ENCODE peak calls at places on chromosomes 12 and 14, in four cellular contexts. P is BJ, L is HFFc6, X is fibroblast of villous mesenchyme. Y is an unnamed sample.

GRCh38 chr14:85241022-85241880 is 288.7 kb upstream of the FLRT2 start:
- DNase-seq in P (no peak), L (no peak), X (peak), Y (no peak)

GRCh38 chr14:104882325-104882973 is 17.4 kb downstream of the CEP170B start:
- DNase-seq in P (no peak), L (no peak), X (no peak), Y (no peak)

GRCh38 chr12:3538691-3539030 is 47.7 kb downstream of the PRMT8 start:
- DNase-seq in P (no peak), L (no peak), X (no peak), Y (no peak)

GRCh38 chr14:87461704-87462103 is 531.3 kb downstream of the GALC start:
- DNase-seq in P (no peak), L (no peak), X (no peak), Y (no peak)

GRCh38 chr12:40104461-40105264 is 1.2 kb downstream of the SLC2A13 start:
- DNase-seq in P (no peak), L (no peak), X (no peak), Y (no peak)

GRCh38 chr12:14424545-14424944 is 59.1 kb downstream of the ATF7IP start:
- DNase-seq in P (no peak), L (no peak), X (no peak), Y (no peak)

GRCh38 chr12:14959126-14959440 is 2.3 kb downstream of the ARHGDIB start:
- DNase-seq in P (no peak), L (no peak), X (no peak), Y (no peak)

GRCh38 chr12:70828391-70828790 is 92.1 kb downstream of the PTPRR start:
- DNase-seq in P (no peak), L (no peak), X (no peak), Y (no peak)

GRCh38 chr12:14454098-14454907 is 88.8 kb downstream of the ATF7IP start:
- DNase-seq in P (no peak), L (peak), X (peak), Y (no peak)

GRCh38 chr12:65536876-65537661 is 258.6 kb downstream of the MSRB3 start:
- DNase-seq in P (peak), L (peak), X (peak), Y (peak)

GRCh38 chr12:103197725-103198388 is 240.4 kb downstream of the ASCL1 start:
- DNase-seq in P (no peak), L (no peak), X (no peak), Y (no peak)

GRCh38 chr12:50073712-50074111 is 11.4 kb upstream of the SMARCD1 start:
- DNase-seq in P (no peak), L (no peak), X (no peak), Y (no peak)

GRCh38 chr14:32469388-32470160 is 140.5 kb downstream of the AKAP6 start:
- DNase-seq in P (peak), L (peak), X (peak), Y (peak)

GRCh38 chr14:92323916-92324818 is 1.2 kb downstream of the SLC24A4 start:
- DNase-seq in P (no peak), L (no peak), X (no peak), Y (no peak)

GRCh38 chr12:119857036-119857435 is 20.1 kb downstream of the CIT start:
- DNase-seq in P (no peak), L (no peak), X (no peak), Y (no peak)

GRCh38 chr12:76623929-76624328 is 64.4 kb upstream of the OSBPL8 start:
- DNase-seq in P (no peak), L (peak), X (peak), Y (peak)

GRCh38 chr14:93160353-93160801 is 24.3 kb downstream of the MOAP1 start:
- DNase-seq in P (no peak), L (peak), X (no peak), Y (no peak)

GRCh38 chr12:100871335-100871734 is 76.8 kb downstream of the ANO4 start:
- DNase-seq in P (no peak), L (no peak), X (no peak), Y (no peak)

GRCh38 chr12:89245090-89245489 is 107.2 kb downstream of the DUSP6 start:
- DNase-seq in P (no peak), L (peak), X (peak), Y (no peak)

GRCh38 chr12:100279612-100280244 is 12.8 kb downstream of the SCYL2 start:
- DNase-seq in P (no peak), L (peak), X (peak), Y (no peak)

GRCh38 chr12:7459973-7460372 is 16.0 kb upstream of the CD163L1 start:
- DNase-seq in P (no peak), L (no peak), X (no peak), Y (no peak)

GRCh38 chr12:7460375-7461259 is 16.7 kb upstream of the CD163L1 start:
- DNase-seq in P (no peak), L (peak), X (peak), Y (peak)
- TF ChIP-seq CTCF in P (peak), L (peak), X (peak), Y (peak)

GRCh38 chr14:26281280-26281998 is 316.4 kb downstream of the NOVA1 start:
- DNase-seq in P (no peak), L (peak), X (peak), Y (peak)

GRCh38 chr14:26282578-26282977 is 315.3 kb downstream of the NOVA1 start:
- DNase-seq in P (no peak), L (no peak), X (no peak), Y (no peak)

GRCh38 chr14:26276757-26277156 is 321.1 kb downstream of the NOVA1 start:
- DNase-seq in P (no peak), L (no peak), X (no peak), Y (no peak)
- TF ChIP-seq CTCF in P (no peak), L (no peak), X (no peak), Y (no peak)

DNA sequence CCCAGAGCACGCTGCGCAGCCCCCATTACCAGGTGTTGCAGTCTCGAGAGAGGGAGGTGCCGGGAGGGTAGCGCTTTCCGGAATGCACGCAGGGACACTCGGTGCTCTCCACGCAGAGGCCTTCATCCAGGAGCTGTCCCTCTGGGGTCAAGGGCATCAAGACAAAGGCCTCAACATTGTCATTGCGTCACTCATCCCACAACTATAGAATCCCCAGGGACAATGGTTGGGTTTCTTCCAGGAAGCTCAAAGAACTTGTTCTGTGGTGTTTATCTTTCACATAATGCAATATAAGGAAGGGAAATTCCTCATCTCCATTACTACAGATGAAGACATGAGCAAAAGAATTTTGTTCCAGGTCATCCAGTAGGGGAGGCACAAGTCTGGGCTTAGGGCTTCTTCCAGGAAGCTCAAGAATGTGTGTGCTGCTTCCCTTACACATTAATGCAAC is 52.1 kb downstream of the VWF start:
- DNase-seq in P (no peak), L (peak), X (peak), Y (no peak)
- TF ChIP-seq CTCF in P (peak), L (peak), X (peak), Y (peak)

DNA sequence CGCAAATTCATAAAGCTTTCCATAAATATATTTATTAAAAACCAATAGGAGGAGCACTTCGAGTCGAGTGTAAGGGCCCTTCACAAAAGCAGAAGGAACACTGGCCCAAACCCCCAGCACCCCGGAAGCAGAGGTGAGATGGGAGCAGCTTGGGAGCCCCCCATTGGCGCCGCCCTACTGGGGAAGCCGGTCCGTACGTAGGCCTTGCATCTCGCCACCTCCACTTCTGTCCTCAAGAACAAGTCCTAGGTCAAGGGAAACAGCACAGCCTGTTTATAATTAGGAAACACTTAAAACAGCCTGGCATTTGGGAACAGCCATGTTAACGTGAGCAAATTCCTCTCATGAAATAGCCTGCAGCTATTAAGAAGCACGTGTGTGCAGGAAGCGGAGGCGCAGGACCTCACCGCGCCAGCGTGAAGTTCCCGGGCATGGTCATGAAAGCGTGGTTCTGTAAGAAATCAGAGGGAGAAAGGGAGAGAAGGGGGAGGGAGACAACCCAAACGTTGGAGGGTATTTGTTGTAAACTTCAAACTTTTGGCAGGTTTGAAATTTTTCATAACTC is 7.7 kb downstream of the ANKRD9 start:
- DNase-seq in P (no peak), L (no peak), X (no peak), Y (no peak)
- TF ChIP-seq CTCF in P (no peak), L (peak), X (no peak), Y (no peak)

DNA sequence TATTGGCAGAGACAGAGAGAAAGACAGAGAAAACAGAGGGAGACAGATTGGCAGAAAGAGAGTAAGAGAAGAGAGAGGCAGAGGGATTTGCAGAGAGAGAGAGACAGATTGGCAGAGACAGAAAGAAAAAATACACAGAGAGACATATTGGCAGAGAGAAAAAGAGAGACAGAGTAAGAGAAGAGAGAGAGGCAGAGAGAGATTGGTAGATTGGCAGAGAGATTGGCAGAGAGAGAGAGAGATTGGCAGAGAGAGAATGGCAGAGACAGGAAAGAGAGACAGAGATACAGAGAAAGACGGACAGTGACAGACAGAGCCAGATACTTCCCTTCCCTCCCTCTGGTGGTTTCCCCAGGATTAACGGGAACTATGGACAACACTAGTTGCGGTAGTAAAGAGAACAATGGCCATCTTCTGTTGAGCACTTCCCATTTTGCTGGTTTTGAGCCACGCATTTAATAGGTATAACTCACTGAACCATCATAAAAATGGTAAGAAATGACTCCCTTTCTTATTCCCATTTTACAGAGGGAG is 2.6 kb upstream of the NOS1 start:
- DNase-seq in P (no peak), L (no peak), X (no peak), Y (no peak)
- TF ChIP-seq CTCF in P (no peak), L (peak), X (no peak), Y (no peak)

Y was measured in AG09319.